ENCODE peak calls at places on chromosomes 6 and 20, in seven cellular contexts. One of them, this sample, is unnamed.

GRCh38 chr6:72865467-72865866 is 243.6 kb downstream of the KCNQ5 start:
- DNase-seq in kidney: no peak
- DNase-seq in fibroblast of mammary gland: peak
- DNase-seq in pancreas: no peak
- DNase-seq in foreskin fibroblast: peak
- DNase-seq in A549: no peak
- DNase-seq in HFF-Myc: no peak
- DNase-seq in this sample: peak

GRCh38 chr6:112717401-112717800 is 370.3 kb downstream of the RFPL4B start:
- DNase-seq in foreskin fibroblast: peak
- DNase-seq in HFF-Myc: no peak
- DNase-seq in fibroblast of mammary gland: peak
- DNase-seq in pancreas: no peak
- DNase-seq in kidney: no peak
- DNase-seq in A549: no peak
- DNase-seq in this sample: peak

GRCh38 chr20:50340586-50340985 is 150.0 kb downstream of the CEBPB start:
- DNase-seq in kidney: no peak
- DNase-seq in foreskin fibroblast: no peak
- DNase-seq in pancreas: no peak
- DNase-seq in fibroblast of mammary gland: no peak
- DNase-seq in HFF-Myc: no peak
- DNase-seq in A549: no peak
- DNase-seq in this sample: no peak

GRCh38 chr6:117206951-117207687 is 58.2 kb upstream of the VGLL2 start:
- DNase-seq in pancreas: no peak
- DNase-seq in fibroblast of mammary gland: no peak
- DNase-seq in HFF-Myc: peak
- DNase-seq in kidney: no peak
- DNase-seq in foreskin fibroblast: no peak
- DNase-seq in A549: no peak
- DNase-seq in this sample: no peak

GRCh38 chr20:36399969-36400545 is 93.9 kb downstream of the DLGAP4 start:
- DNase-seq in pancreas: no peak
- DNase-seq in foreskin fibroblast: no peak
- DNase-seq in HFF-Myc: no peak
- DNase-seq in A549: no peak
- DNase-seq in fibroblast of mammary gland: no peak
- DNase-seq in kidney: no peak
- DNase-seq in this sample: no peak

GRCh38 chr6:81759782-81760181 is 7.3 kb upstream of the TENT5A start:
- DNase-seq in kidney: no peak
- DNase-seq in foreskin fibroblast: peak
- DNase-seq in pancreas: no peak
- DNase-seq in HFF-Myc: no peak
- DNase-seq in fibroblast of mammary gland: peak
- DNase-seq in A549: no peak
- DNase-seq in this sample: peak

GRCh38 chr20:63544958-63545516 is 2.5 kb downstream of the SRMS start:
- DNase-seq in fibroblast of mammary gland: no peak
- DNase-seq in pancreas: no peak
- DNase-seq in A549: peak
- DNase-seq in kidney: no peak
- DNase-seq in foreskin fibroblast: no peak
- DNase-seq in HFF-Myc: no peak
- DNase-seq in this sample: no peak

GRCh38 chr6:13286185-13286584 is 42.2 kb downstream of the TBC1D7 start:
- DNase-seq in A549: no peak
- DNase-seq in HFF-Myc: no peak
- DNase-seq in foreskin fibroblast: no peak
- DNase-seq in kidney: no peak
- DNase-seq in fibroblast of mammary gland: no peak
- DNase-seq in pancreas: no peak
- DNase-seq in this sample: no peak

GRCh38 chr6:3722785-3723184 is 28.7 kb downstream of the PXDC1 start:
- DNase-seq in A549: no peak
- DNase-seq in foreskin fibroblast: peak
- DNase-seq in pancreas: no peak
- DNase-seq in fibroblast of mammary gland: no peak
- DNase-seq in HFF-Myc: no peak
- DNase-seq in kidney: no peak
- DNase-seq in this sample: no peak

GRCh38 chr20:49594143-49594928 is 26.4 kb upstream of the PTGIS start:
- DNase-seq in foreskin fibroblast: peak
- DNase-seq in HFF-Myc: peak
- DNase-seq in pancreas: no peak
- DNase-seq in A549: no peak
- DNase-seq in kidney: no peak
- DNase-seq in fibroblast of mammary gland: peak
- DNase-seq in this sample: peak

GRCh38 chr6:25431642-25432307 is 152.6 kb downstream of the CARMIL1 start:
- DNase-seq in fibroblast of mammary gland: no peak
- DNase-seq in A549: no peak
- DNase-seq in pancreas: no peak
- DNase-seq in HFF-Myc: no peak
- DNase-seq in foreskin fibroblast: no peak
- DNase-seq in kidney: no peak
- DNase-seq in this sample: no peak
- H3K4me3 ChIP-seq in fibroblast of mammary gland: no peak
- H3K4me3 ChIP-seq in A549: no peak
- H3K4me3 ChIP-seq in pancreas: no peak
- H3K4me3 ChIP-seq in HFF-Myc: no peak
- H3K4me3 ChIP-seq in foreskin fibroblast: no peak
- H3K4me3 ChIP-seq in kidney: no peak
- H3K4me3 ChIP-seq in this sample: no peak

GRCh38 chr20:62025832-62026563 is 39.7 kb downstream of the TAF4 start:
- DNase-seq in kidney: peak
- DNase-seq in HFF-Myc: peak
- DNase-seq in pancreas: no peak
- DNase-seq in A549: no peak
- DNase-seq in fibroblast of mammary gland: peak
- DNase-seq in foreskin fibroblast: peak
- DNase-seq in this sample: peak
- TF ChIP-seq CTCF in kidney: peak
- TF ChIP-seq CTCF in HFF-Myc: peak
- TF ChIP-seq CTCF in pancreas: peak
- TF ChIP-seq CTCF in A549: no peak
- TF ChIP-seq CTCF in fibroblast of mammary gland: peak
- TF ChIP-seq CTCF in foreskin fibroblast: peak
- TF ChIP-seq CTCF in this sample: peak

GRCh38 chr6:42819803-42820508 is 38.1 kb downstream of the BICRAL start:
- DNase-seq in foreskin fibroblast: peak
- DNase-seq in kidney: no peak
- DNase-seq in pancreas: no peak
- DNase-seq in fibroblast of mammary gland: peak
- DNase-seq in HFF-Myc: no peak
- DNase-seq in A549: peak
- DNase-seq in this sample: peak

GRCh38 chr6:42818878-42819277 is 37.0 kb downstream of the BICRAL start:
- DNase-seq in foreskin fibroblast: no peak
- DNase-seq in A549: no peak
- DNase-seq in fibroblast of mammary gland: no peak
- DNase-seq in pancreas: no peak
- DNase-seq in HFF-Myc: no peak
- DNase-seq in kidney: no peak
- DNase-seq in this sample: no peak

GRCh38 chr6:42821341-42821668 is 39.5 kb downstream of the BICRAL start:
- DNase-seq in kidney: no peak
- DNase-seq in foreskin fibroblast: no peak
- DNase-seq in HFF-Myc: no peak
- DNase-seq in pancreas: no peak
- DNase-seq in fibroblast of mammary gland: no peak
- DNase-seq in A549: no peak
- DNase-seq in this sample: no peak

GRCh38 chr6:42821846-42822245 is 40.0 kb downstream of the BICRAL start:
- DNase-seq in foreskin fibroblast: peak
- DNase-seq in A549: no peak
- DNase-seq in fibroblast of mammary gland: peak
- DNase-seq in HFF-Myc: no peak
- DNase-seq in kidney: no peak
- DNase-seq in pancreas: no peak
- DNase-seq in this sample: no peak

GRCh38 chr6:42820509-42821340 is 38.9 kb downstream of the BICRAL start:
- DNase-seq in foreskin fibroblast: peak
- DNase-seq in HFF-Myc: no peak
- DNase-seq in A549: no peak
- DNase-seq in pancreas: no peak
- DNase-seq in kidney: no peak
- DNase-seq in fibroblast of mammary gland: no peak
- DNase-seq in this sample: no peak
- H3K4me3 ChIP-seq in foreskin fibroblast: peak
- H3K4me3 ChIP-seq in HFF-Myc: no peak
- H3K4me3 ChIP-seq in A549: no peak
- H3K4me3 ChIP-seq in pancreas: no peak
- H3K4me3 ChIP-seq in kidney: no peak
- H3K4me3 ChIP-seq in fibroblast of mammary gland: no peak
- H3K4me3 ChIP-seq in this sample: no peak

DNA sequence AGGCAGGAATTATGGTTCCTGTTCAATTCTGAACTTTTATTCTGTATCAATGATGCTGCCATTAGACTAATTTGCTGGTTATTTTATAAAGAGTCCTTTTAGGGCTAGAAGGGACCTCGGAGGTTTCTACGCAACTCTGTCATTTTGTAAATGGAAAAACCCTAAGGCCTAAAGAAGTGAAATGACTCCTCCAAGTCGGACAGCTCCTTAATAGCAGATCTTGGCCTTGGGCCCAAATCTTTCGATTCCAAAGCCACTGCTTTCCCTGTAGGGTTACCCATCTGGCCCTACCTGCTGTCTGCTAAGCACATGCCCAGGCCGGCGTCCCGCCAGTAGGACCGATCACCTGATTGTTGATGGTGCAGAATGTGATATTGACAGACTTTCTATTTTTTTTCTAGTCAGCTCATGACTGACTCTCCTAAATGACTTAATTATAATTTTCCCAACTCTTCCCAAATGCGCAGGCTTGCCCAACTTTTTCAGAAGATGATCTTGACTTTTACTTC is 40.2 kb downstream of the PLEKHG1 start:
- DNase-seq in A549: no peak
- DNase-seq in kidney: no peak
- DNase-seq in fibroblast of mammary gland: no peak
- DNase-seq in foreskin fibroblast: no peak
- DNase-seq in pancreas: no peak
- DNase-seq in HFF-Myc: no peak
- DNase-seq in this sample: no peak
- TF ChIP-seq CTCF in A549: no peak
- TF ChIP-seq CTCF in kidney: no peak
- TF ChIP-seq CTCF in fibroblast of mammary gland: no peak
- TF ChIP-seq CTCF in foreskin fibroblast: no peak
- TF ChIP-seq CTCF in pancreas: no peak
- TF ChIP-seq CTCF in HFF-Myc: no peak
- TF ChIP-seq CTCF in this sample: no peak

GRCh38 chr6:35317483-35318199 is 20.0 kb downstream of the DEF6 start:
- DNase-seq in fibroblast of mammary gland: no peak
- DNase-seq in pancreas: no peak
- DNase-seq in HFF-Myc: no peak
- DNase-seq in foreskin fibroblast: no peak
- DNase-seq in A549: no peak
- DNase-seq in kidney: no peak
- DNase-seq in this sample: no peak
- H3K4me3 ChIP-seq in fibroblast of mammary gland: peak
- H3K4me3 ChIP-seq in pancreas: peak
- H3K4me3 ChIP-seq in HFF-Myc: peak
- H3K4me3 ChIP-seq in foreskin fibroblast: peak
- H3K4me3 ChIP-seq in A549: peak
- H3K4me3 ChIP-seq in kidney: peak
- H3K4me3 ChIP-seq in this sample: peak

This sample was measured in fibroblast of villous mesenchyme.